ENCODE peak calls at places on chromosomes 13 and 19, in four cellular contexts. One of them, this sample, is unnamed.

GRCh38 chr13:27016871-27017270 is 154.7 kb downstream of the USP12 start:
- DNase-seq in type B pancreatic cell: no peak
- DNase-seq in ascending aorta: peak
- DNase-seq in lower leg skin: peak
- DNase-seq in this sample: no peak

GRCh38 chr19:45245826-45246225 is 619 bp upstream of the EXOC3L2 start:
- DNase-seq in ascending aorta: no peak
- DNase-seq in lower leg skin: no peak
- DNase-seq in type B pancreatic cell: no peak
- DNase-seq in this sample: no peak

GRCh38 chr19:29325241-29325975 is 112.5 kb upstream of the UQCRFS1 start:
- DNase-seq in type B pancreatic cell: peak
- DNase-seq in ascending aorta: no peak
- DNase-seq in lower leg skin: peak
- DNase-seq in this sample: no peak

GRCh38 chr19:29040291-29040690 is 172.7 kb downstream of the UQCRFS1 start:
- DNase-seq in type B pancreatic cell: no peak
- DNase-seq in ascending aorta: no peak
- DNase-seq in lower leg skin: no peak
- DNase-seq in this sample: no peak

GRCh38 chr13:113670541-113670940 is 3.5 kb downstream of the GRK1 start:
- DNase-seq in type B pancreatic cell: peak
- DNase-seq in ascending aorta: no peak
- DNase-seq in lower leg skin: peak
- DNase-seq in this sample: no peak

GRCh38 chr13:41610426-41610825 is 153.1 kb downstream of the RGCC start:
- DNase-seq in ascending aorta: no peak
- DNase-seq in type B pancreatic cell: no peak
- DNase-seq in lower leg skin: no peak
- DNase-seq in this sample: no peak

GRCh38 chr13:113890758-113891480 is 27.0 kb upstream of the GAS6 start:
- DNase-seq in lower leg skin: no peak
- DNase-seq in type B pancreatic cell: no peak
- DNase-seq in ascending aorta: no peak
- DNase-seq in this sample: no peak

GRCh38 chr13:43574601-43575000 is 212.2 kb downstream of the ENOX1 start:
- DNase-seq in lower leg skin: no peak
- DNase-seq in type B pancreatic cell: no peak
- DNase-seq in ascending aorta: no peak
- DNase-seq in this sample: no peak

DNA sequence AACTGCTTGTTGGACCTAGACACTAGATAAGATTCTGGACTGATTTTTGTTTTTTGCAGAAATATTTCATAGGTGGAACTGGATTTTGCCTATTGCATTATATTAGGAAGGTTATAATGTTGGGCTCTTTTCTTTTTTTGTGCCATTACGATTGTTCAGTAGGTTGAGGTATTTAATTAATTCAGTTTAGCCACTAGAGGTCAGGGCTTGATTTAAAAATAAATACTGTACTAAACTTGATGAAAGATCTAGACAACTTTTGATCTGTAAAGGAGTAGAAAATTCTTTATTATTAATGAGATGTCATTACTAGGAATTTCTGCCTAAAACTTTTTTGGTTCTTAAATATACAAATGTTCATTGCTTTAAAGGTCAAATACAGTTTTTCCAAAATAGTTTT is 15.2 kb upstream of the SUPT20H start:
- DNase-seq in type B pancreatic cell: no peak
- DNase-seq in lower leg skin: no peak
- DNase-seq in ascending aorta: no peak
- DNase-seq in this sample: no peak
- TF ChIP-seq CTCF in type B pancreatic cell: peak
- TF ChIP-seq CTCF in lower leg skin: no peak
- TF ChIP-seq CTCF in ascending aorta: no peak
- TF ChIP-seq CTCF in this sample: peak

DNA sequence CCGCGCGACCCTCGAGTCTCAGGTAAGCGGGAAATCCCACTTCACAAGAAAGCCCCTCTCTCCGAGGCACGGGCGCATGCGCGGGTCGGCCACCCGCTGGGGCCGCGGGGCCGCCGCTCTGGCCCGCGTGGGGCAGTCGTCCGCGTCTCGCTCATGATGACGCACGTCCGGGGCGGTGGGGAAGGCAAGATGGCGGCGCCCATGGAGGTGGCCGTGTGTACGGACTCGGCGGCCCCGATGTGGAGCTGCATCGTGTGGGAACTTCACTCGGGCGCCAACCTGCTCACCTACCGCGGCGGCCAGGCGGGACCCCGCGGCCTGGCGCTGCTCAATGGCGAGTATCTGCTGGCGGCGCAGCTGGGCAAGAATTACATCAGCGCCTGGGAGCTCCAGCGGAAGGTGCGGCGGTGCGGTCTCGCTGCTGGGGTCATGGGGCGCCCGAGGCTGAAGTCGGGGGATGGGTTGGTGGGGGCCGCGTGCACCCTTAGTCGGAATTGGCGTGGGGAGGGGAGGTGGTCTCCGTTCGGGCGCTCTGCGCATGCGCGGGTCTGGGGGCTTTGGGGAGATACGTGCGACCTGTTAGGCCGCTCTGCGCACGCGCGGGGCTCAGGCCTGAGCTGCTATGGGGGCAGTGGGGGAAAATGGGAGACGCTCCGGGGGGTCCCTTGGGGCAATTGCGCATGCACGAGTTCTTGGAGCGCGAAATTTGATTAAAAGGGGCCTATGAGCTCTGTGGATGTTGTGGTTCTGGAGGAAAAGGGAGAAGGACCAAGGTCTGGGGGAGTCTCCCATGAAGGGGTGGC is at the start of gene WDR18:
- DNase-seq in lower leg skin: peak
- DNase-seq in type B pancreatic cell: peak
- DNase-seq in ascending aorta: peak
- DNase-seq in this sample: peak
- TF ChIP-seq CTCF in lower leg skin: no peak
- TF ChIP-seq CTCF in type B pancreatic cell: peak
- TF ChIP-seq CTCF in ascending aorta: no peak
- TF ChIP-seq CTCF in this sample: peak

GRCh38 chr13:110352735-110353134 is 45.7 kb downstream of the COL4A2 start:
- DNase-seq in lower leg skin: peak
- DNase-seq in ascending aorta: no peak
- DNase-seq in type B pancreatic cell: no peak
- DNase-seq in this sample: no peak
- TF ChIP-seq CTCF in lower leg skin: no peak
- TF ChIP-seq CTCF in ascending aorta: no peak
- TF ChIP-seq CTCF in type B pancreatic cell: peak
- TF ChIP-seq CTCF in this sample: peak

GRCh38 chr19:35140898-35141626 is 2.0 kb upstream of the FXYD7 start:
- DNase-seq in type B pancreatic cell: peak
- DNase-seq in lower leg skin: peak
- DNase-seq in ascending aorta: peak
- DNase-seq in this sample: peak
- TF ChIP-seq CTCF in type B pancreatic cell: peak
- TF ChIP-seq CTCF in lower leg skin: no peak
- TF ChIP-seq CTCF in ascending aorta: peak
- TF ChIP-seq CTCF in this sample: peak

GRCh38 chr19:35513975-35514809 is 743 bp upstream of the DMKN start:
- DNase-seq in type B pancreatic cell: no peak
- DNase-seq in ascending aorta: no peak
- DNase-seq in lower leg skin: no peak
- DNase-seq in this sample: no peak
- TF ChIP-seq CTCF in type B pancreatic cell: no peak
- TF ChIP-seq CTCF in ascending aorta: no peak
- TF ChIP-seq CTCF in lower leg skin: no peak
- TF ChIP-seq CTCF in this sample: peak

DNA sequence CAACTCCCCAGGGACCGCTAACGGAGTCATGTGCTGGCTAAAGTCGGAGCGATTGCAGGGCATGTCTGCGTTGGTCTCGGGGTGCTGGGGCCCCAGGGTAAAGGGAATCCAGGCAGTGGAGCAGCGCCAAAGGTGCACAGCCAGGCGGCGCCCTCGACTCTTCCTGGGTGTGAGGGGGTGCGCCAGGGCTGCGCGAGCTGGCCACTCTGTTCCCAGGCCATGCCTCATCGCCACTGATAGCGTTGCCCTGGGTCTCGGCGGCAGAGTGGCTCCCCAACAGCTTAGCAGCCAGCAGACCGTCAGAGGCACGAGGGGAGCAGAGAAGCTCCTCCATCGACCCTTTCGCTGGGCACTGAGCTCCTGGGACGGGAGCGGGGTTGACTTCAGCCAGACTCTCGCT is 152.7 kb downstream of the B3GLCT start:
- DNase-seq in ascending aorta: no peak
- DNase-seq in lower leg skin: no peak
- DNase-seq in type B pancreatic cell: no peak
- DNase-seq in this sample: no peak
- TF ChIP-seq CTCF in ascending aorta: no peak
- TF ChIP-seq CTCF in lower leg skin: no peak
- TF ChIP-seq CTCF in type B pancreatic cell: no peak
- TF ChIP-seq CTCF in this sample: no peak

DNA sequence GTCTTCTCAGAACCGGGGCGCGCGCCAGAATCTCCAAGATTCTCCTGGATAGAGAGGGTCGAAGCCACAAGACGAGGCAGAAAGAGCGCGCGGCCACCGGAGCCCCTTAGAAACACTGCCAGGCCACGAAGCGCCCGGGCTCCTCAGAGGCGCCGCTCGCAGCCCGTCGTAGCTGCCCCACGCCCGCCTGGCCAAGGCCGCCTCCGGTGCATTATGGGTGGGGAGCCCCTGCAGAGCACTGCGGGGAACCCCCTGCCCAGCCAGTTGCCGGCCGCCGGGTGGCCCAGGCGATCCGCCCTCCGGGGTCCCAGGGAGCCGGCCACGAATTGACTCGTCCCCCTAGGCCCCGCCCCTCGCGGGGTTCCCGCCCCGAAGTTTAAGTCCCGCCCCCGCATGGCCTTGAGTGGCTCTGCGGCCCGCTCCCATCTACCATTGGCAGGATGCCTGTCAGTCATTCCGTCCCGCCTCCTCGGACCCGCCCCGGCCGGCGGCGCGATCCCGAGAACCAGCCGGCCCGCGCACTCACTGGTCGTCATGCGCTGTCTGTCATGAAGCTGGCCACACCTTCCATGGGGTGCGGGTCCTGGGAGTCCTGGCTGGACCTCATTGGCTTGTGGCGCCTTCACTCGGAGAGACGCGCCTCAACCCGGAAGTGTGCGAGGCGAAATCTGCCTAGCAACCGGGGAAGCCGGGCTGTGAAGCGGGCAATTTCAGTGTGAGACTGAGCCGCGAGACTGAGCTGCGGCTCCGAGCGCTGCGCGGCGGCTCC is 20.2 kb upstream of the GATAD2A start:
- DNase-seq in type B pancreatic cell: peak
- DNase-seq in ascending aorta: peak
- DNase-seq in lower leg skin: peak
- DNase-seq in this sample: peak
- TF ChIP-seq CTCF in type B pancreatic cell: no peak
- TF ChIP-seq CTCF in ascending aorta: no peak
- TF ChIP-seq CTCF in lower leg skin: no peak
- TF ChIP-seq CTCF in this sample: peak